ENCODE peak calls at places on chromosomes 13 and 19, in four cellular contexts. One of them, this sample, is unnamed.

GRCh38 chr13:57612568-57612967 is 19.0 kb upstream of the PCDH17 start:
- DNase-seq in HepG2: no peak
- DNase-seq in HEK293T: no peak
- DNase-seq in K562: no peak
- DNase-seq in this sample: no peak

GRCh38 chr13:53821632-53822031 is 793.0 kb downstream of the OLFM4 start:
- DNase-seq in HepG2: no peak
- DNase-seq in HEK293T: no peak
- DNase-seq in K562: no peak
- DNase-seq in this sample: no peak

GRCh38 chr19:38544569-38545315 is 73.0 kb downstream of the MAP4K1 start:
- DNase-seq in HepG2: no peak
- DNase-seq in HEK293T: no peak
- DNase-seq in K562: peak; percentile 55
- DNase-seq in this sample: no peak

GRCh38 chr19:49362048-49362925 is at the start of gene TEAD2:
- DNase-seq in HepG2: peak; percentile 32
- DNase-seq in HEK293T: peak; percentile 67
- DNase-seq in K562: peak; percentile 64
- DNase-seq in this sample: peak; percentile 84

GRCh38 chr13:108276060-108276459 is 6.5 kb downstream of the TNFSF13B start:
- DNase-seq in HepG2: no peak
- DNase-seq in HEK293T: no peak
- DNase-seq in K562: peak; percentile 40
- DNase-seq in this sample: no peak

GRCh38 chr13:83752141-83752540 is 130.1 kb downstream of the SLITRK1 start:
- DNase-seq in HepG2: peak; percentile 16
- DNase-seq in HEK293T: no peak
- DNase-seq in K562: no peak
- DNase-seq in this sample: no peak

GRCh38 chr19:531753-532571 is at the start of gene CDC34:
- DNase-seq in HepG2: no peak
- DNase-seq in HEK293T: no peak
- DNase-seq in K562: no peak
- DNase-seq in this sample: no peak

GRCh38 chr13:52455677-52456041 is 381 bp downstream of the CKAP2 start:
- DNase-seq in HepG2: peak; percentile 73
- DNase-seq in HEK293T: peak; percentile 81
- DNase-seq in K562: peak; percentile 80
- DNase-seq in this sample: peak; percentile 91

GRCh38 chr19:16043156-16043757 is 33.0 kb upstream of the TPM4 start:
- DNase-seq in HepG2: no peak
- DNase-seq in HEK293T: no peak
- DNase-seq in K562: no peak
- DNase-seq in this sample: no peak

GRCh38 chr19:37977992-37978391 is 71.0 kb downstream of the SIPA1L3 start:
- DNase-seq in HepG2: no peak
- DNase-seq in HEK293T: no peak
- DNase-seq in K562: no peak
- DNase-seq in this sample: no peak

GRCh38 chr19:16867211-16867610 is 21.6 kb upstream of the F2RL3 start:
- DNase-seq in HepG2: no peak
- DNase-seq in HEK293T: no peak
- DNase-seq in K562: no peak
- DNase-seq in this sample: no peak

GRCh38 chr13:46181799-46182490 is at the start of gene LCP1:
- DNase-seq in HepG2: no peak
- DNase-seq in HEK293T: no peak
- DNase-seq in K562: peak; percentile 79
- DNase-seq in this sample: no peak

GRCh38 chr19:2059422-2060201 is 8.6 kb upstream of the MKNK2 start:
- DNase-seq in HepG2: peak; percentile 89
- DNase-seq in HEK293T: no peak
- DNase-seq in K562: peak; percentile 89
- DNase-seq in this sample: no peak

GRCh38 chr19:57583521-57584416 is at the start of gene ZIK1:
- DNase-seq in HepG2: peak; percentile 83
- DNase-seq in HEK293T: no peak
- DNase-seq in K562: peak; percentile 34
- DNase-seq in this sample: peak; percentile 95

GRCh38 chr19:23263870-23264590 is 13.8 kb upstream of the ZNF724 start:
- DNase-seq in HepG2: no peak
- DNase-seq in HEK293T: no peak
- DNase-seq in K562: no peak
- DNase-seq in this sample: no peak

GRCh38 chr13:28137556-28137955 is 789 bp upstream of the PAN3 start:
- DNase-seq in HepG2: no peak
- DNase-seq in HEK293T: no peak
- DNase-seq in K562: no peak
- DNase-seq in this sample: no peak

GRCh38 chr13:28140433-28141125 is 2.2 kb downstream of the PAN3 start:
- DNase-seq in HepG2: no peak
- DNase-seq in HEK293T: no peak
- DNase-seq in K562: no peak
- DNase-seq in this sample: peak; percentile 34

GRCh38 chr13:28138012-28138755 is at the start of gene PAN3:
- DNase-seq in HepG2: peak; percentile 80
- DNase-seq in HEK293T: peak; percentile 90
- DNase-seq in K562: peak; percentile 89
- DNase-seq in this sample: peak; percentile 92

GRCh38 chr13:28138756-28139470 is 568 bp downstream of the PAN3 start:
- DNase-seq in HepG2: peak; percentile 75
- DNase-seq in HEK293T: peak; percentile 69
- DNase-seq in K562: peak; percentile 92
- DNase-seq in this sample: peak; percentile 81

DNA sequence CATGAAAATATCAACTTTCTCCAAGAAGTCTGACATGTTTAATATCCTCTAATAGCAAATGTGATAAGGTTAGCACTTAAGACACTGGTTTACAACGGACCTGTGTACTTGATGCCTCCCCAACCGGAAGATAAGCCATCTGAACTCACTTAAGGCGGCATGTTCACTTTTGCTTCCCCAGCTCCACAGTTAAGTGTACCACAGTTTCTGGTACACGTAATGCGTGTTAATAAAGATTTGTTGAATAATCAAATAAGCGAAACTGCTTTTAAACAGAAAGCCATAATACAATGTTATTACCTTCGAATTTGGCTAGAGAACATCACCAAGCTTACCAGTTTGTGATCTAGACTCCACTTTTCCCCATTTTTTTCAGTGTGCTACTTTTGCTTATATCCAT is 1.4 kb upstream of the PAN3 start:
- DNase-seq in HepG2: no peak
- DNase-seq in HEK293T: no peak
- DNase-seq in K562: peak; percentile 59
- DNase-seq in this sample: no peak
- TF ChIP-seq ELF4 in HepG2: no peak
- TF ChIP-seq ELF4 in HEK293T: no peak
- TF ChIP-seq ELF4 in K562: no peak
- TF ChIP-seq ELF4 in this sample: no peak

GRCh38 chr13:41589434-41589833 is 132.1 kb downstream of the RGCC start:
- DNase-seq in HepG2: no peak
- DNase-seq in HEK293T: no peak
- DNase-seq in K562: no peak
- DNase-seq in this sample: no peak

GRCh38 chr13:41590122-41590521 is 132.8 kb downstream of the RGCC start:
- DNase-seq in HepG2: no peak
- DNase-seq in HEK293T: no peak
- DNase-seq in K562: peak; percentile 11
- DNase-seq in this sample: no peak

GRCh38 chr13:41590643-41591042 is 133.3 kb downstream of the RGCC start:
- DNase-seq in HepG2: no peak
- DNase-seq in HEK293T: no peak
- DNase-seq in K562: no peak
- DNase-seq in this sample: no peak

GRCh38 chr13:41587490-41587889 is 130.1 kb downstream of the RGCC start:
- DNase-seq in HepG2: no peak
- DNase-seq in HEK293T: peak; percentile 12
- DNase-seq in K562: no peak
- DNase-seq in this sample: peak; percentile 38

DNA sequence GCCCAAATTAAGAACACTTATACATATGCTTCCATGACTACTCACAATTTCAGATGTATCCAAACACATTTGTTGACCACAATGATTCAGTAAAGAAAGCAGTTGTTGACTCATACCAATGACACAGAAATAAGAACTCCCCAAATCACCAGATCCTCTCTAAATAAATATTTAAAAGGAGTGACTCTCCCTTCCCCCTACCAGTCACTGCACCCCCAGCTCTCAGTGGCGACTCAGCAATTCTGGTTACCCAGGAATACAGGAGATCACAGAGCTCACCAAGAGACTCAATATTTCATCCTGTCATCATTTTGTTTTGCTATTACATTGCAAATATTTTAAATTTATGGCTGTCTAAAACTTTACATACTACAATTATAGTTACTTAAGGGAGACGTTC is 131.5 kb downstream of the RGCC start:
- DNase-seq in HepG2: peak; percentile 50
- DNase-seq in HEK293T: no peak
- DNase-seq in K562: peak; percentile 65
- DNase-seq in this sample: no peak
- TF ChIP-seq ELF4 in HepG2: no peak
- TF ChIP-seq ELF4 in HEK293T: no peak
- TF ChIP-seq ELF4 in K562: no peak
- TF ChIP-seq ELF4 in this sample: no peak

DNA sequence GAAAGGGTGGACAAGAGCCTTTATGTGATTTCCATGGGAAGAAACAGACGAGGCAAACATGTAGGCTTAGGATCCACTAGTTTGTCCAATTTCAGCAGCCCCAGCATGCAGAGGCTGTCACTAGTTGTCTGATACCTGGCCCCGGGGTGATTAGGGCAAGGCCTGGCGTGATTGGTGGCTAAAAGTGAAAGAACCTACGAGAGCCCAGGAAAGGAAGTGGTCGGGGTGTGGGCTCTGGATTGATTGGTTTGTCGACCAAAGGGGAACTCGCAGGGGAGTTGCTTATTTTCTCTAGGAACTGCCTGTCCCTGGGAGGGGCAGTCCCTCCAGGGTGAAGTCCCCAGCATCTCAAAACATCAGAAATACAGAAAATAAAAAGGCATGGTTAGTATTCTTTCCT is 64.2 kb upstream of the UQCRFS1 start:
- DNase-seq in HepG2: no peak
- DNase-seq in HEK293T: no peak
- DNase-seq in K562: no peak
- DNase-seq in this sample: peak; percentile 46
- TF ChIP-seq ELF4 in HepG2: no peak
- TF ChIP-seq ELF4 in HEK293T: no peak
- TF ChIP-seq ELF4 in K562: no peak
- TF ChIP-seq ELF4 in this sample: no peak

GRCh38 chr13:82432949-82433348 is 1449.3 kb downstream of the SLITRK1 start:
- DNase-seq in HepG2: no peak
- DNase-seq in HEK293T: no peak
- DNase-seq in K562: no peak
- DNase-seq in this sample: no peak

GRCh38 chr13:82438320-82438719 is 1444.0 kb downstream of the SLITRK1 start:
- DNase-seq in HepG2: no peak
- DNase-seq in HEK293T: no peak
- DNase-seq in K562: no peak
- DNase-seq in this sample: no peak

GRCh38 chr13:82439159-82439904 is 1442.9 kb downstream of the SLITRK1 start:
- DNase-seq in HepG2: no peak
- DNase-seq in HEK293T: no peak
- DNase-seq in K562: no peak
- DNase-seq in this sample: no peak

DNA sequence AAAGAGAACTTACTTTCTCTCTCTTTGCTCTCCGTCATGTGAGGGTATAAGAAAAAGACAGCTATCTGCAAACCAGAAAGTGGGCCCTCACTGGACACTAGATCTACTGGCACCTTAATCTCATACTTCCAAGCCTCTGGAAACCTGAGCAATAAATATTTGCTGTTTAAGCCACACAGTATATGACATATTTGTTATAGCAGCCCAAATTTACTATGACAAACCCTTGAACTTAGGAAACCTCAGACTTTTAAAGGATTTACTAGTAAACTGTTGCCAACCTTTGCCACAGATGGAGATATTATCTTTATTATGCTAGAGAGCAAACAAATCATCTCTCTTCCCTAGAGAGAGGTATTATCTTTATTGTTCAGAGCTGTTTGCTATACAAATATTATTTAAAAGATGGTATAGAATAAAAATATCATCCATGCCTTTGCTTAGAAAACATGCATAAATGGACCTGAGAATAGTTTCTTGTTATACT is 1446.1 kb downstream of the SLITRK1 start:
- DNase-seq in HepG2: no peak
- DNase-seq in HEK293T: no peak
- DNase-seq in K562: no peak
- DNase-seq in this sample: no peak
- TF ChIP-seq ELF4 in HepG2: no peak
- TF ChIP-seq ELF4 in HEK293T: no peak
- TF ChIP-seq ELF4 in K562: no peak
- TF ChIP-seq ELF4 in this sample: no peak

This sample was measured in WTC11.